ENCODE peak calls at places on chromosomes 13 and 19, in nine cellular contexts. E, S, K, X, G, Z, P, Q and L are unnamed samples.

GRCh38 chr13:39417643-39418042 is 185.3 kb downstream of the LHFPL6 start:
- DNase-seq in E (no peak), S (no peak), K (no peak), X (no peak), G (no peak), Z (no peak), P (no peak), Q (peak; percentile 49), L (no peak)

GRCh38 chr19:34430738-34431625 is 2.8 kb downstream of the UBA2 start:
- DNase-seq in E (peak; percentile 60), S (no peak), K (no peak), X (peak; percentile 20), G (no peak), Z (peak; percentile 19), P (no peak), Q (no peak), L (peak; percentile 54)

GRCh38 chr19:5612891-5613290 is 9.7 kb downstream of the SAFB2 start:
- DNase-seq in E (no peak), S (no peak), K (no peak), X (no peak), G (no peak), Z (no peak), P (no peak), Q (no peak), L (no peak)

GRCh38 chr13:113976711-113977684 is 3.1 kb upstream of the C13orf46 start:
- DNase-seq in E (no peak), S (no peak), K (no peak), X (no peak), G (no peak), Z (no peak), P (no peak), Q (no peak), L (peak; percentile 4)

GRCh38 chr13:51764184-51765141 is 39.5 kb downstream of the DHRS12 start:
- DNase-seq in E (peak; percentile 16), S (peak; percentile 81), K (peak; percentile 74), X (peak; percentile 22), G (peak; percentile 59), Z (peak; percentile 21), P (peak; percentile 10), Q (no peak), L (peak; percentile 42)

GRCh38 chr19:892243-892996 is 567 bp downstream of the MED16 start:
- DNase-seq in E (peak; percentile 70), S (no peak), K (no peak), X (peak; percentile 42), G (no peak), Z (no peak), P (no peak), Q (no peak), L (peak; percentile 51)

GRCh38 chr19:36140289-36141038 is 598 bp downstream of the CAPNS1 start:
- DNase-seq in E (peak; percentile 74), S (peak; percentile 23), K (peak; percentile 41), X (peak; percentile 6), G (no peak), Z (peak; percentile 17), P (no peak), Q (peak; percentile 83), L (peak; percentile 80)

GRCh38 chr13:24745861-24746617 is 17.9 kb upstream of the RNF17 start:
- DNase-seq in E (no peak), S (no peak), K (no peak), X (no peak), G (no peak), Z (no peak), P (no peak), Q (no peak), L (no peak)

GRCh38 chr19:3849092-3849491 is 19.7 kb downstream of the ZFR2 start:
- DNase-seq in E (peak; percentile 56), S (no peak), K (no peak), X (peak; percentile 30), G (no peak), Z (no peak), P (no peak), Q (peak; percentile 80), L (peak; percentile 71)

GRCh38 chr19:41551212-41551610 is 24.8 kb upstream of the CEACAM21 start:
- DNase-seq in E (no peak), S (no peak), K (no peak), X (no peak), G (no peak), Z (no peak), P (no peak), Q (no peak), L (no peak)

DNA sequence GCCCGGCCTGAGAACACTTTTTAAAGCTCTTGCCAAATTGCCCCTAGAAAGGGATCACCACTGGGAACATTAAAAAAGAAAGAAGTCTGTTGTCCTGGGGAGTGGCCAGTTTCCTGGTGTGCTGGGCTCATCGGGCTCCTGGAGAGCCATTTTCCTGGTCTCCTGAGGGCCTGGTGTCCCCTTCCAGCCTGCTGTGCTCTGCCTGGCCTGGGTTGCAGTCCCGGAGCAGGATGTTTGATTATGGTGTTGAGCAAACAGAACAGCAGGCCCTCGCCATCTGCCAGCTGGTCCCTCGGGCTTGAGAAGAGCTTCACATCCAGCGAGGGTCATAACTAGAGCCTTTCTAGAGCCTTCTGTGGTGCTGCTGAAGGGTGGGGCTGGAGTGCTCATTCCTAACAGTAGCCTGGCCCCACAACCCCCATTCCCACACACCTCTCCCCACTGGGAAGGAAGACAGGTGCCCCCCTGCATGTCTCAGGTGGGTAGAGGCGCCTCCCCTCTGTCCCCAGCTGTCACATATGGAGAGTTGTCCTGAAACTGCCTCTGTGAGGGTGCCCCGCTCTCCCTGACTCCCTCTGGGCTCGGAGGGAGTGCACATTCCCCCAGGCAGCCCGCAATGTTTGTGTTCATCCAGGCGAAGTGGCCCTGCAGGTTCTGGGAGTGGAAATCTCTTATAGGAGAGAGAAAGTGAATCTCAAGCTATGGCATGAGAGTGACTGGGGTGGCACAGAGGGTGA is 151.1 kb downstream of the SIPA1L3 start:
- DNase-seq in E (no peak), S (no peak), K (no peak), X (no peak), G (peak; percentile 75), Z (no peak), P (no peak), Q (no peak), L (peak; percentile 48)
- H3K9me3 ChIP-seq in E (no peaks in the 10 kb centered on the region), S (no peaks in the 10 kb centered on the region), K (no peaks in the 10 kb centered on the region), X (no peaks in the 10 kb centered on the region), G (no peaks in the 10 kb centered on the region), Z (no peaks in the 10 kb centered on the region), P (no peaks in the 10 kb centered on the region), Q (no peaks in the 10 kb centered on the region), L (no peaks in the 10 kb centered on the region)

GRCh38 chr19:12140545-12141404 is 625 bp upstream of the ZNF20 start:
- DNase-seq in E (peak; percentile 91), S (peak; percentile 88), K (peak; percentile 83), X (peak; percentile 81), G (peak; percentile 91), Z (peak; percentile 79), P (peak; percentile 33), Q (peak; percentile 87), L (peak; percentile 88)

GRCh38 chr19:12139885-12140544 is at the start of gene ZNF20:
- DNase-seq in E (peak; percentile 95), S (peak; percentile 97), K (peak; percentile 91), X (peak; percentile 79), G (peak; percentile 98), Z (peak; percentile 80), P (peak; percentile 59), Q (peak; percentile 97), L (peak; percentile 97)

GRCh38 chr19:12139309-12139708 is 841 bp downstream of the ZNF20 start:
- DNase-seq in E (no peak), S (no peak), K (no peak), X (no peak), G (no peak), Z (no peak), P (no peak), Q (no peak), L (no peak)

GRCh38 chr19:12141405-12141736 is 1.2 kb upstream of the ZNF20 start:
- DNase-seq in E (no peak), S (no peak), K (no peak), X (no peak), G (no peak), Z (no peak), P (no peak), Q (no peak), L (no peak)

DNA sequence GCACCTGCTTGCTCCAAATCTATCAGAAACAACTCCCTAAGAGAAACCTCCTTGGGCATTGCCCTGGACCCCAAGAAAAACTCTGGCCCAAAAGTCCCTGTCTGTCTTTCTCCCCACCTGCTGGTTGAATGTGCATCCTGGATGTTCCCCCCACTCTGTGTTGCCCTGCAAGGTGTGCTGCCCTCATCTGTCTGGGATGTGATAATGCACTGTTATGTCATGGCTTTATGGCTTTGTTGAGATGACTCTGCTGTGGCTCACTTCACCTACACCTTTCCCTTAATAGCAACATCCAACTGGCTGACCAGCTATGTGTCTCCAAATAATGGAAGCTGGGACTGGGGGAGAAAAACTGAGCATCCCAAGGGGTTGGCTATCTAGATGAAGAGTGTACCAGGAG is 2.6 kb downstream of the ZNF20 start:
- DNase-seq in E (peak; percentile 60), S (no peak), K (no peak), X (peak; percentile 12), G (no peak), Z (peak; percentile 13), P (no peak), Q (peak; percentile 33), L (no peak)
- TF ChIP-seq CTCF in E (peak; percentile 82), S (no peak), K (no peak), X (peak; percentile 58), G (peak; percentile 27), Z (peak; percentile 38), P (peak; percentile 17), Q (peak; percentile 67), L (peak; percentile 48)

GRCh38 chr19:43956827-43957226 is 5.8 kb downstream of the ZNF221 start:
- DNase-seq in E (no peak), S (no peak), K (no peak), X (no peak), G (no peak), Z (no peak), P (no peak), Q (no peak), L (no peak)

GRCh38 chr19:43960411-43960810 is 9.4 kb downstream of the ZNF221 start:
- DNase-seq in E (no peak), S (no peak), K (no peak), X (no peak), G (no peak), Z (no peak), P (no peak), Q (no peak), L (no peak)

GRCh38 chr19:43957891-43958290 is 6.9 kb downstream of the ZNF221 start:
- DNase-seq in E (no peak), S (no peak), K (no peak), X (no peak), G (no peak), Z (no peak), P (no peak), Q (no peak), L (no peak)
- H3K9me3 ChIP-seq in E (peaks cover 21% of the 10 kb centered on the region), S (peaks cover 73% of the 10 kb centered on the region), K (peaks cover 26% of the 10 kb centered on the region), X (peaks cover 5% of the 10 kb centered on the region), G (peaks cover 41% of the 10 kb centered on the region), Z (peaks cover 14% of the 10 kb centered on the region), P (no peaks in the 10 kb centered on the region), Q (peaks cover 30% of the 10 kb centered on the region), L (no peaks in the 10 kb centered on the region)

GRCh38 chr19:44904426-44904994 is 1.1 kb upstream of the APOE start:
- DNase-seq in E (peak; percentile 19), S (no peak), K (no peak), X (no peak), G (no peak), Z (no peak), P (no peak), Q (peak; percentile 68), L (no peak)
- TF ChIP-seq CTCF in E (peak; percentile 47), S (no peak), K (no peak), X (no peak), G (no peak), Z (no peak), P (no peak), Q (peak; percentile 68), L (peak; percentile 39)